ENCODE peak calls at places on chromosomes 1 and 21, in eight cellular contexts. C, O, B, A, K, P, N and V are unnamed samples.

GRCh38 chr21:29302340-29302991 is 3.7 kb downstream of the BACH1 start:
- DNase-seq in P (no peak), A (no peak), K (no peak), C (no peak), B (no peak), O (no peak), N (no peak), V (no peak)

GRCh38 chr1:175169305-175170018 is 23.1 kb downstream of the KIAA0040 start:
- DNase-seq in K (no peak), C (peak; percentile 77), N (no peak), P (no peak), O (no peak), B (no peak), A (no peak), V (no peak)

GRCh38 chr1:115682792-115683191 is 41.0 kb downstream of the VANGL1 start:
- DNase-seq in P (no peak), N (no peak), A (no peak), C (no peak), O (no peak), B (no peak), K (no peak), V (no peak)

GRCh38 chr1:9028921-9029715 is 2.9 kb upstream of the SLC2A7 start:
- DNase-seq in O (no peak), K (no peak), B (no peak), N (peak; percentile 27), P (no peak), A (no peak), C (no peak), V (no peak)

GRCh38 chr1:187001198-187001904 is 172.6 kb downstream of the PLA2G4A start:
- DNase-seq in K (no peak), O (no peak), P (no peak), C (peak; percentile 76), N (peak; percentile 54), A (no peak), B (no peak), V (no peak)

GRCh38 chr1:36239941-36240637 is 15.8 kb downstream of the THRAP3 start:
- DNase-seq in B (peak; percentile 46), O (no peak), N (no peak), K (no peak), A (no peak), C (no peak), P (no peak), V (peak; percentile 54)

GRCh38 chr1:181043025-181043880 is 9.5 kb downstream of the MR1 start:
- DNase-seq in A (no peak), K (peak; percentile 82), P (no peak), O (no peak), N (no peak), C (peak; percentile 55), B (no peak), V (no peak)

GRCh38 chr1:2099871-2100774 is 49.9 kb downstream of the PRKCZ start:
- DNase-seq in O (no peak), P (no peak), K (no peak), A (no peak), N (no peak), B (no peak), C (no peak), V (no peak)

GRCh38 chr1:21926814-21927530 is 10.1 kb downstream of the HSPG2 start:
- DNase-seq in K (no peak), N (peak; percentile 36), C (no peak), P (no peak), A (no peak), B (peak; percentile 79), O (no peak), V (no peak)

GRCh38 chr1:1243807-1244191 is 2.7 kb downstream of the C1QTNF12 start:
- DNase-seq in O (no peak), A (no peak), C (no peak), K (no peak), B (no peak), N (no peak), P (no peak), V (no peak)

GRCh38 chr1:156151093-156151688 is 2.2 kb upstream of the SEMA4A start:
- DNase-seq in A (no peak), O (no peak), N (no peak), C (no peak), P (no peak), K (no peak), B (no peak), V (no peak)

GRCh38 chr1:41978986-41979385 is 60.3 kb upstream of the HIVEP3 start:
- DNase-seq in B (no peak), P (no peak), A (no peak), N (no peak), K (no peak), O (no peak), C (no peak), V (no peak)

GRCh38 chr1:180775801-180776200 is 136.9 kb upstream of the KIAA1614 start:
- DNase-seq in C (no peak), P (no peak), B (no peak), N (no peak), O (no peak), A (no peak), K (no peak), V (no peak)

GRCh38 chr21:33731447-33731846 is 89.1 kb downstream of the ITSN1 start:
- DNase-seq in A (no peak), P (no peak), B (no peak), N (no peak), K (no peak), O (no peak), C (no peak), V (no peak)

GRCh38 chr21:37974081-37974480 is 57.8 kb upstream of the KCNJ6 start:
- DNase-seq in P (no peak), O (no peak), A (no peak), N (no peak), C (peak; percentile 45), K (no peak), B (no peak), V (no peak)

GRCh38 chr1:230012742-230013141 is 54.3 kb upstream of the GALNT2 start:
- DNase-seq in A (no peak), O (no peak), P (no peak), K (no peak), N (no peak), C (no peak), B (no peak), V (no peak)

GRCh38 chr1:64934115-64934880 is 32.1 kb downstream of the JAK1 start:
- DNase-seq in C (peak; percentile 28), P (no peak), B (no peak), K (no peak), N (peak; percentile 56), O (no peak), A (no peak), V (peak; percentile 51)

GRCh38 chr1:8349961-8350360 is 32.0 kb downstream of the SLC45A1 start:
- DNase-seq in O (no peak), P (no peak), B (peak; percentile 66), K (no peak), C (no peak), A (no peak), N (no peak), V (no peak)

GRCh38 chr1:16292739-16293138 is 55.8 kb upstream of the CPLANE2 start:
- DNase-seq in A (no peak), K (no peak), B (no peak), C (no peak), O (no peak), N (no peak), P (no peak), V (no peak)

GRCh38 chr1:6208723-6209660 is 3.1 kb downstream of the RNF207 start:
- DNase-seq in P (peak; percentile 55), C (no peak), K (peak; percentile 37), N (no peak), A (no peak), O (no peak), B (peak; percentile 56), V (peak; percentile 62)

GRCh38 chr1:192747942-192748341 is 60.9 kb upstream of the RGS2 start:
- DNase-seq in B (no peak), A (no peak), K (no peak), C (peak; percentile 75), P (no peak), O (no peak), N (no peak), V (no peak)

GRCh38 chr1:230682882-230683610 is 30.9 kb downstream of the AGT start:
- DNase-seq in K (no peak), P (no peak), A (no peak), N (peak; percentile 49), O (no peak), C (peak; percentile 50), B (no peak), V (no peak)

GRCh38 chr1:158520955-158521665 is 33.1 kb downstream of the OR6Y1 start:
- DNase-seq in O (no peak), K (no peak), A (no peak), N (no peak), B (no peak), P (no peak), C (no peak), V (no peak)

GRCh38 chr1:184709418-184709817 is 45.2 kb downstream of the EDEM3 start:
- DNase-seq in O (no peak), B (no peak), C (no peak), K (no peak), P (no peak), N (no peak), A (no peak), V (no peak)

GRCh38 chr1:51570063-51570720 is 46.7 kb upstream of the OSBPL9 start:
- DNase-seq in O (no peak), C (no peak), K (no peak), B (no peak), A (no peak), P (no peak), N (no peak), V (no peak)

GRCh38 chr1:163357378-163357777 is 35.6 kb downstream of the NUF2 start:
- DNase-seq in B (no peak), P (no peak), C (no peak), N (no peak), K (no peak), A (no peak), O (no peak), V (no peak)

GRCh38 chr1:62765981-62766380 is 18.0 kb upstream of the ATG4C start:
- DNase-seq in C (no peak), B (no peak), P (no peak), A (no peak), O (no peak), K (no peak), N (no peak), V (no peak)

GRCh38 chr1:23177438-23178380 is 9.1 kb upstream of the LUZP1 start:
- DNase-seq in N (no peak), C (peak; percentile 76), K (peak; percentile 71), P (peak; percentile 64), A (peak; percentile 35), O (peak; percentile 53), B (peak; percentile 88), V (peak; percentile 77)
- H3K27ac ChIP-seq in N (peak overlapping the region; percentile 79), C (peak overlapping the region; percentile 84), K (peak overlapping the region; percentile 63), P (peak overlapping the region; percentile 49), A (no peak overlapping the region), O (peak overlapping the region; percentile 81), B (peak overlapping the region; percentile 97), V (peak overlapping the region; percentile 70)

GRCh38 chr1:205792946-205793673 is 17.8 kb upstream of the RAB29 start:
- DNase-seq in N (no peak), C (no peak), K (no peak), A (no peak), B (no peak), P (no peak), O (no peak), V (no peak)
- H3K27ac ChIP-seq in N (no peak overlapping the region), C (no peak overlapping the region), K (no peak overlapping the region), A (no peak overlapping the region), B (peak overlapping the region; percentile 19), P (no peak overlapping the region), O (no peak overlapping the region), V (no peak overlapping the region)

GRCh38 chr1:85571181-85571540 is 9.4 kb upstream of the CCN1 start:
- DNase-seq in A (no peak), N (no peak), B (no peak), O (no peak), P (no peak), K (no peak), C (no peak), V (no peak)
- H3K27ac ChIP-seq in A (no peak overlapping the region), N (peak overlapping the region; percentile 33), B (no peak overlapping the region), O (no peak overlapping the region), P (no peak overlapping the region), K (no peak overlapping the region), C (no peak overlapping the region), V (no peak overlapping the region)

GRCh38 chr1:30901798-30902652 is 6.5 kb downstream of the SDC3 start:
- DNase-seq in N (no peak), B (peak; percentile 54), K (no peak), A (no peak), O (no peak), P (peak; percentile 33), C (no peak), V (no peak)
- H3K27ac ChIP-seq in N (peak overlapping the region; percentile 31), B (peak overlapping the region; percentile 73), K (no peak overlapping the region), A (no peak overlapping the region), O (peak overlapping the region; percentile 54), P (peak overlapping the region; percentile 46), C (peak overlapping the region; percentile 70), V (peak overlapping the region; percentile 25)